ENCODE peak calls at places on chromosomes 16 and 17, in four cellular contexts. One of them, this sample, is unnamed.

GRCh38 chr16:65015577-65015976 is 106.3 kb downstream of the CDH11 start:
- DNase-seq in glutamatergic neuron: no peak
- DNase-seq in dorsolateral prefrontal cortex: no peak
- DNase-seq in adrenal gland: no peak
- DNase-seq in this sample: no peak

GRCh38 chr17:2335726-2336214 is 487 bp downstream of the TSR1 start:
- DNase-seq in glutamatergic neuron: no peak
- DNase-seq in dorsolateral prefrontal cortex: peak; percentile 29
- DNase-seq in adrenal gland: no peak
- DNase-seq in this sample: no peak

GRCh38 chr17:4872786-4873185 is 26.6 kb upstream of the C17orf107 start:
- DNase-seq in glutamatergic neuron: no peak
- DNase-seq in dorsolateral prefrontal cortex: no peak
- DNase-seq in adrenal gland: peak; percentile 61
- DNase-seq in this sample: no peak

GRCh38 chr17:64625541-64625940 is 36.6 kb downstream of the SMURF2 start:
- DNase-seq in glutamatergic neuron: no peak
- DNase-seq in dorsolateral prefrontal cortex: no peak
- DNase-seq in adrenal gland: no peak
- DNase-seq in this sample: no peak

GRCh38 chr16:2197765-2198164 is 1.4 kb upstream of the CASKIN1 start:
- DNase-seq in glutamatergic neuron: no peak
- DNase-seq in dorsolateral prefrontal cortex: no peak
- DNase-seq in adrenal gland: no peak
- DNase-seq in this sample: no peak

GRCh38 chr16:1333149-1333812 is at the start of gene BAIAP3:
- DNase-seq in glutamatergic neuron: peak; percentile 70
- DNase-seq in dorsolateral prefrontal cortex: no peak
- DNase-seq in adrenal gland: peak; percentile 53
- DNase-seq in this sample: peak; percentile 62

GRCh38 chr16:4051591-4051990 is 64.7 kb downstream of the ADCY9 start:
- DNase-seq in glutamatergic neuron: no peak
- DNase-seq in dorsolateral prefrontal cortex: no peak
- DNase-seq in adrenal gland: no peak
- DNase-seq in this sample: no peak

GRCh38 chr16:73071131-73071940 is 23.4 kb upstream of the ZFHX3 start:
- DNase-seq in glutamatergic neuron: peak; percentile 72
- DNase-seq in dorsolateral prefrontal cortex: no peak
- DNase-seq in adrenal gland: peak; percentile 85
- DNase-seq in this sample: peak; percentile 56

GRCh38 chr17:49879505-49879904 is 31.6 kb upstream of the TAC4 start:
- DNase-seq in glutamatergic neuron: no peak
- DNase-seq in dorsolateral prefrontal cortex: no peak
- DNase-seq in adrenal gland: no peak
- DNase-seq in this sample: no peak

GRCh38 chr16:3144331-3144881 is 9.6 kb downstream of the ZNF213 start:
- DNase-seq in glutamatergic neuron: no peak
- DNase-seq in dorsolateral prefrontal cortex: no peak
- DNase-seq in adrenal gland: no peak
- DNase-seq in this sample: no peak

GRCh38 chr17:45852535-45853297 is 8.0 kb downstream of the SPPL2C start:
- DNase-seq in glutamatergic neuron: peak; percentile 72
- DNase-seq in dorsolateral prefrontal cortex: peak; percentile 79
- DNase-seq in adrenal gland: peak; percentile 69
- DNase-seq in this sample: peak; percentile 80

GRCh38 chr16:12191102-12191501 is 214.6 kb downstream of the SNX29 start:
- DNase-seq in glutamatergic neuron: no peak
- DNase-seq in dorsolateral prefrontal cortex: no peak
- DNase-seq in adrenal gland: no peak
- DNase-seq in this sample: no peak

GRCh38 chr17:76868176-76868668 is at the start of gene MGAT5B:
- DNase-seq in glutamatergic neuron: peak; percentile 93
- DNase-seq in dorsolateral prefrontal cortex: peak; percentile 42
- DNase-seq in adrenal gland: peak; percentile 79
- DNase-seq in this sample: peak; percentile 91
- TF ChIP-seq CTCF in glutamatergic neuron: peak; percentile 83
- TF ChIP-seq CTCF in dorsolateral prefrontal cortex: peak; percentile 73
- TF ChIP-seq CTCF in adrenal gland: peak; percentile 98
- TF ChIP-seq CTCF in this sample: peak; percentile 91

DNA sequence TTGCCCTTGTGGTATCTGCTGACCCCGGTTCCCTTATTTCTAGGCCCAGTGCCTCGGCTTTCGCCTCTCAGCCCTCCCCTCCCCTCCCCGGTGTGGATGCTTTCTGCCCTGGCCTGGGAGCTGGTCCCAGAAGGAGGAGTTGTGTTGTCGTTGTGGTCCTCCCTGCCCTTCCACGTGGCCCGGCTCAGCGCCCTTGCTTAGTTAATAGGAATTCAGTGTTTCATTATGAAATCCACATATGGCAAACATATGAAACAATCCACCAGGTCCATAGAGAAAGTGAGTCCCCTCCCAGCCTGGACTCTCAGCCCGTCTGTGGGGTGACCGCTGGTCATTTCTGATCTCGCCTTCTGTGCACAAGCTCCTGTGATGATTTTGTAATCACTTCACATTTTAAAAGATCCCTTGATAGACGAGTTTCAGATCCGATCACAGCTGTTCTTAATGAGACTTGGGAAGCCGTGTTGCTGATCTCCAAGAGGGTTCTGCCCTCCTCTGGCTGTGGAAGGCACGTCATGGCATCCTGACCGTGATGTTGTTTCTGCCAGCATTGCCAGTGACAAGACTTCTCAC is 112.1 kb downstream of the BANP start:
- DNase-seq in glutamatergic neuron: no peak
- DNase-seq in dorsolateral prefrontal cortex: peak; percentile 51
- DNase-seq in adrenal gland: peak; percentile 22
- DNase-seq in this sample: no peak
- TF ChIP-seq CTCF in glutamatergic neuron: no peak
- TF ChIP-seq CTCF in dorsolateral prefrontal cortex: peak; percentile 33
- TF ChIP-seq CTCF in adrenal gland: no peak
- TF ChIP-seq CTCF in this sample: no peak

DNA sequence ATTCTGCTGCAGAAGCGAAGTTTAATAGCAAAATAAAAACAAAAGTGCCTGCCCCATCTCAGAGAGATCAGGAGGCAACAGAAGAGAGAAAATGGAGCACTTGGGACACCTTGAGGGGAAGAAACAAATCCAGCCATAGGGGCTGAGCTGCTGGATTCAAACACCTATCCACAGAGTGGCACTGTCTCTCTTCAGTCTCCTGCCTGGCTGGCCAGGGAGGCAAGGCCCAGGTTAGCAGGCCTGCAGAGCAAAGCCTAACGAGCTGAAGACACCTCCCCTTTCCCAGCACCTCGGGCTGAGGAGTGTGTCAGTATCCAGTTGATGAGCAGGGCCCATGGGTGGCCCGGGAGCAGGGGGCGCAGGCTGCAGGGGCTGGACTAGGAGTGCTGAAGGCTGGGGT is 8.8 kb upstream of the KRT31 start:
- DNase-seq in glutamatergic neuron: no peak
- DNase-seq in dorsolateral prefrontal cortex: no peak
- DNase-seq in adrenal gland: no peak
- DNase-seq in this sample: peak; percentile 47
- TF ChIP-seq CTCF in glutamatergic neuron: no peak
- TF ChIP-seq CTCF in dorsolateral prefrontal cortex: no peak
- TF ChIP-seq CTCF in adrenal gland: no peak
- TF ChIP-seq CTCF in this sample: no peak

DNA sequence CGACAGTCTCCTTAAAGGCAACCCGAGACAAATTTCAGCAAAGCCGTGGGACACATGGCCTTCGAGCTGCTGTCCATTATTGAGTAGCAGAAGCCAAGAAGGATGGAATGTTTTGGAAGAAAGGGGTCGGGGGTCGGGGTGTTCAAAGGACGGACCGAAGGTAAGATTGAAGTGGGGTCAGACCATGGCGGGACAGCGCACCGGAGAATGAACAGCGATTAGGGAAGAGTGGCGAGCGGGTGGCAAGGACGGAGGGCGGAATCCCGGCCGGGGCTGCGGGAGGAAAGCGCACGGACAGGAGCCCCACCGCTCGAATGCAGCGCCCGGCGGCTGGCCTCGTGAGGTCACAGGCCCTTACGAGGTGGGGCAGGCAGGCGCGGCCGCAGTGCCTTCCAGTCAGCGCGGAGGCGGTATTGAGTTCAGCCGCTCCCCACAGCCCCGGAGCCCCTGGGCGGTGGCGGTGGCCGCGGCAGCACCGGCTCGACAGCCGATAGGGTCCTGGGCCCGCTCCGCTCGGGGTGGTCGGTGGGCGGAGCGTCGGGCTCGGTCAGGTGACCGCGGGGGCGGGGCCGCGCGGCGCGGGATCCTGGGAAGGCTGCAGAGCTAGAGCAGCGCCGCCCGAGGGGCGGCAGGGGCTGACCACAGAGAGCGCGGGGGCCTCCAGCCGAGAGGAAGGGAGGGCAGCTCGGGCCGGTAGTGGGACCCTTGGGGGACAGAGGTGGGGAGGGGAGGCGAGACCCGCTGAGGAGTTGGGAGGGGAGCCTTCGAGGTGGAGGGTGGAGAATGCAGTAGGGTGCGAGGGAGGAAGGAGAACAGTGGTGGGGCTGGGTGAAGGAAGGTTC is at the start of gene EFCAB13:
- DNase-seq in glutamatergic neuron: peak; percentile 95
- DNase-seq in dorsolateral prefrontal cortex: peak; percentile 66
- DNase-seq in adrenal gland: peak; percentile 89
- DNase-seq in this sample: peak; percentile 99
- TF ChIP-seq CTCF in glutamatergic neuron: no peak
- TF ChIP-seq CTCF in dorsolateral prefrontal cortex: peak; percentile 26
- TF ChIP-seq CTCF in adrenal gland: no peak
- TF ChIP-seq CTCF in this sample: no peak

GRCh38 chr16:87060026-87060986 is 256.9 kb downstream of the C16orf95 start:
- DNase-seq in glutamatergic neuron: no peak
- DNase-seq in dorsolateral prefrontal cortex: no peak
- DNase-seq in adrenal gland: no peak
- DNase-seq in this sample: peak; percentile 11
- TF ChIP-seq CTCF in glutamatergic neuron: no peak
- TF ChIP-seq CTCF in dorsolateral prefrontal cortex: no peak
- TF ChIP-seq CTCF in adrenal gland: peak; percentile 26
- TF ChIP-seq CTCF in this sample: no peak

GRCh38 chr16:59047114-59047513 is 313.0 kb upstream of the GOT2 start:
- DNase-seq in glutamatergic neuron: no peak
- DNase-seq in dorsolateral prefrontal cortex: no peak
- DNase-seq in adrenal gland: no peak
- DNase-seq in this sample: no peak
- TF ChIP-seq CTCF in glutamatergic neuron: peak; percentile 17
- TF ChIP-seq CTCF in dorsolateral prefrontal cortex: no peak
- TF ChIP-seq CTCF in adrenal gland: no peak
- TF ChIP-seq CTCF in this sample: no peak

GRCh38 chr16:57865746-57866528 is 63.6 kb upstream of the KIFC3 start:
- DNase-seq in glutamatergic neuron: no peak
- DNase-seq in dorsolateral prefrontal cortex: no peak
- DNase-seq in adrenal gland: no peak
- DNase-seq in this sample: no peak
- TF ChIP-seq CTCF in glutamatergic neuron: no peak
- TF ChIP-seq CTCF in dorsolateral prefrontal cortex: no peak
- TF ChIP-seq CTCF in adrenal gland: no peak
- TF ChIP-seq CTCF in this sample: no peak